ENCODE peak calls at places on chromosomes 12 and 14, in seven cellular contexts. W, I, F, B, X, P and K are unnamed samples.
A peak's percentile ranks its signal among the peaks of the same experiment; 100 is the strongest.

GRCh38 chr12:127966331-127966730 is 300.6 kb upstream of the TMEM132C start:
- DNase-seq in W (no peak), X (no peak), P (no peak), I (no peak), F (no peak), B (no peak), K (no peak)

GRCh38 chr14:57486767-57487379 is 6.8 kb downstream of the CCDC198 start:
- DNase-seq in I (peak; percentile 16), W (peak; percentile 18), F (no peak), P (peak; percentile 25), X (peak; percentile 41), B (no peak), K (peak; percentile 76)

GRCh38 chr14:30214456-30215090 is 286.9 kb upstream of the PRKD1 start:
- DNase-seq in X (peak; percentile 75), F (no peak), W (peak; percentile 8), B (peak; percentile 8), P (peak; percentile 3), I (peak; percentile 46), K (peak; percentile 44)

GRCh38 chr12:52713960-52714886 is 10.9 kb upstream of the KRT77 start:
- DNase-seq in X (no peak), P (peak; percentile 67), B (no peak), I (no peak), F (peak; percentile 79), W (no peak), K (no peak)

GRCh38 chr14:87896393-87897380 is 96.3 kb downstream of the GALC start:
- DNase-seq in F (no peak), P (peak; percentile 35), B (no peak), I (peak; percentile 44), X (peak; percentile 41), W (peak; percentile 24), K (peak; percentile 77)

GRCh38 chr12:97556201-97556824 is 93.7 kb downstream of the RMST start:
- DNase-seq in W (no peak), F (no peak), B (no peak), P (peak; percentile 33), I (no peak), X (peak; percentile 77), K (peak; percentile 96)

GRCh38 chr12:54388214-54389138 is 3.9 kb upstream of the ZNF385A start:
- DNase-seq in X (no peak), W (no peak), B (no peak), P (peak; percentile 60), F (no peak), I (peak; percentile 76), K (no peak)

GRCh38 chr12:95351745-95352144 is 122.2 kb upstream of the METAP2 start:
- DNase-seq in F (no peak), P (no peak), B (no peak), I (peak; percentile 29), W (no peak), X (peak; percentile 31), K (no peak)

GRCh38 chr14:85686908-85687307 is 157.0 kb downstream of the FLRT2 start:
- DNase-seq in P (no peak), I (no peak), B (no peak), X (no peak), F (no peak), W (no peak), K (no peak)

GRCh38 chr12:75877588-75878381 is 153.8 kb downstream of the PHLDA1 start:
- DNase-seq in I (no peak), B (no peak), X (no peak), F (no peak), W (no peak), P (no peak), K (no peak)

GRCh38 chr14:38623661-38624060 is 367.8 kb upstream of the CLEC14A start:
- DNase-seq in B (no peak), I (no peak), P (no peak), F (no peak), X (no peak), W (no peak), K (no peak)

GRCh38 chr14:22602853-22603252 is 4.8 kb downstream of the ABHD4 start:
- DNase-seq in B (no peak), I (no peak), P (no peak), X (no peak), W (no peak), F (no peak), K (no peak)

GRCh38 chr12:49637401-49637800 is 14.0 kb downstream of the PRPF40B start:
- DNase-seq in B (no peak), W (no peak), X (no peak), I (no peak), F (no peak), P (peak; percentile 85), K (no peak)

GRCh38 chr12:96500686-96501085 is 11.3 kb downstream of the CFAP54 start:
- DNase-seq in F (no peak), I (no peak), B (no peak), W (no peak), P (no peak), X (no peak), K (no peak)

GRCh38 chr14:20499881-20500280 is 5.5 kb upstream of the RNASE10 start:
- DNase-seq in B (no peak), W (no peak), F (no peak), P (no peak), X (no peak), I (no peak), K (no peak)

DNA sequence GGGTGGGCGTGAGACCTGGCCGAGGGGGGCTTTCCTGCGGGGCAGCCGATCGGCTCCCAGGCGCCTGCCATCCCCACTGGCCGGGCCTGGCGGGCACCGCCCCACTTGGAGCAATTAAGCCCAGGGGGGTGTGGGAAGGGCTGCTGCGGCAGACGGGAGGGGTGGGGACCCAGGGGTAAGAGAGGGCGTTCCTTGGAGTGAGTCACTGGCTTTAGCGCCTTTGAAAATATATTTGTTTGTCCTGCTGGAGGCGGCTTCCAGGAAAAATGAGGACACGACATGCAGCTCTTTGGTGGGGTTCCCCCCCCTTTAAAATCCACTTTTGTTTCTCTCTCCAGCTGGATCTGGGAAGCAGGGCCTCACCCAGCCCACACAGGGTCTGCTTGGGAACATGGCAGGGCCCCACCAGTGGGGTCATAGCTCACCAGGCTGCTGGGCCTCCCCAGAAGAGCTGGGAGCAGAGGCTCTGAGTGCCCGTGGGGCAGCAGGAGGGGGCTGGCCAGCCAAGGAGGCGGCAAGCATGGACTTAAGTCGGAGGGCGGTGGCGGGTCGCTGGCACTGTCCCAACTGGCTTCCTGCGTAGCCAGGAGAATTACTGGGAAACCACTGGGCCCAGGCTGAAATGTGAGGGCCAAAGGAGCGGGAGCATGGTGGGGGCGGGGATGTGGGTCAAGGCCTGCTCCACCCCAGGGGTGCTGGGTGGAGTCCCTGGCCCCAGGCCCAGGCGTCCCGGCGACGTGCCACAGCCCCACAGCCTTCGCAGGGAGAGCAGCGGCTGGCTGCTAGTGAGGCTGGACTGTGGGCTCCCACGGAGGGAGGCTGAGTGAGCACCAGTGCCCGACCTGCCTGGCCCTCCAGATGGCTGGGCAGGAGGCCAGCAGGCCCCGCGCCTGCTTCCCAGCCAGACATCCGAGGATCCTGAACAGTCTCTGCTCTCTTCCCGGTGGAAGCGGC is 128.0 kb downstream of the RFLNA start:
- DNase-seq in I (peak; percentile 90), F (no peak), P (peak; percentile 97), X (peak; percentile 58), W (peak; percentile 84), B (no peak), K (no peak)
- TF ChIP-seq JUND in I (peak; percentile 91), F (no peak), P (no peak), X (no peak), W (no peak), B (no peak), K (no peak)

DNA sequence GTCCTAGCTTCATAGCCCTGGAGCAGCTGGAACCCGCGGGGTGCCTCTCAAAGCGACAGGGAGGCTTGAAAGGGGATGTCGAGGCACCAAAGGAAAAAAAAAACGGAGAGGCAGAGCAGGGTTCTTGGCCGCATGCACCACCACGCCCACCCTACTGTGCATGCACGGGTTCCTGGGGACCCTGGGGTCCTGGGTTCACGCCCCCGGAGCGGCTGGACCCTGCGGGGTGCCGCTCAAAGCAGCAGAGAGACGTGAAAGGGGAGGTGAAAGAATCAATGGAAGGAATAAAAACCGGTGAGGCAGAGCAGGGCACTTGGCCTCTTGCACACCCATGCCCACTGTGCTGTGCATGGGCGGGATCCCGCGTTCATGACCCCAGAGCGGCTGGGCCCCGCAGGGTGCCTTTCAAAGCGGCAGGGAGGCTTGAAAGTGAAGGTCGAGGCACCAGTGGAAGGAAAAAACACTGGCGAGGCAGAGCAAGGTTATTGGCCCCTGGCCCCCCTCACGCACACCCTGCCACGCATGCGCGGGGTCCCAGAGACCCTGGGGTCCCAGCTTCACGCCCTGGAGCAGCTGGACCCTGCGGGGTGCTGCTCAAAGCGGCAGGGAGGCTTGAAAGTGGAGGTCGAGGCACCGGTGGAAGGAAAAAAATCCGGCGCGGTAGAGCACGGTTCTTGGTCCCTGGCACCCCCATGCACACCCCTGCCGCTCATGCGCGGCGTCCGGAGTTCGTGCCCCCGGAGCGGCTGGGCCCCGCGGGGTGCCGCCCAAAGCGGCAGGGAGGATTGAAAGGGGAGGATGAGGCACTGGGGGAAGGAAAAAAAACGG is 318.5 kb downstream of the ALG10 start:
- DNase-seq in W (no peak), I (no peak), X (no peak), P (no peak), F (no peak), B (no peak), K (no peak)
- TF ChIP-seq JUND in W (no peak), I (no peak), X (no peak), P (no peak), F (no peak), B (no peak), K (no peak)

DNA sequence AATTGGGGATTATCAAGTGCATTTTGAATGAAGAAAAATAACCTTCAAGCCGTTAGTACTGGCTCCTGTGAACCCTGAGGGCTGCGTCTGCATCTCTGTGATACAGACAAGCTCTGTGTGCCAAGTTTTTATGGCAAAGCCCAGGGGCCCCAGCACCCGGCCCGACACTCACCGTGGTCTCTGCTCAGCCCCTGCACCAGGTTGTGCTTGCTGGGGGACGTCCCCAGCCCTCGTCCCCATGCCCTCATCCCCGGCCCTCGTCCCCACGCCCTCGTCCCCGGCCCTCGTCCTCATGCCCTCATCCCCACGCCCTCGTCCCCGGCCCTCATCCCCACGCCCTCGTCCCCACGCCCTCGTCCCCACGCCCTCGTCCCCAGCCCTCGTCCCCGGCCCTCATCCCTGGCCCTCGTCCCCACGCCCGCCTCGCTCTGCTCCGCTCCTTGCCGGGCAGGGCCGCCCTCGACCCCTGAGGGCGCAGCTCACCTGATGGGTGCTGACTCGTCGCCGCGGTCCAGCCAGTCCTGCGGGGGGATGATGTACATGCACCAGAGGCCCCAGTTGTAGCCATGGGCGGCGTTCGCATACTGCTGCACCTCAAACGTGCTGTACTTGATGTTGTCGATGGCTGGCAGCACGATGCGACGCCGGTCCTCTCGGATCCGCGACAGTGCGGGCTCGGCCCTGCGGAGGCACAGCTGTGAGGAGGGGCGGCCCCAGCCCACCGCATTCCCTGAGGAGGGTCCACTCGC is 72.0 kb downstream of the GALNT9 start:
- DNase-seq in B (no peak), F (no peak), X (no peak), P (no peak), W (no peak), I (no peak), K (no peak)
- TF ChIP-seq JUND in B (no peak), F (no peak), X (no peak), P (no peak), W (no peak), I (no peak), K (no peak)

DNA sequence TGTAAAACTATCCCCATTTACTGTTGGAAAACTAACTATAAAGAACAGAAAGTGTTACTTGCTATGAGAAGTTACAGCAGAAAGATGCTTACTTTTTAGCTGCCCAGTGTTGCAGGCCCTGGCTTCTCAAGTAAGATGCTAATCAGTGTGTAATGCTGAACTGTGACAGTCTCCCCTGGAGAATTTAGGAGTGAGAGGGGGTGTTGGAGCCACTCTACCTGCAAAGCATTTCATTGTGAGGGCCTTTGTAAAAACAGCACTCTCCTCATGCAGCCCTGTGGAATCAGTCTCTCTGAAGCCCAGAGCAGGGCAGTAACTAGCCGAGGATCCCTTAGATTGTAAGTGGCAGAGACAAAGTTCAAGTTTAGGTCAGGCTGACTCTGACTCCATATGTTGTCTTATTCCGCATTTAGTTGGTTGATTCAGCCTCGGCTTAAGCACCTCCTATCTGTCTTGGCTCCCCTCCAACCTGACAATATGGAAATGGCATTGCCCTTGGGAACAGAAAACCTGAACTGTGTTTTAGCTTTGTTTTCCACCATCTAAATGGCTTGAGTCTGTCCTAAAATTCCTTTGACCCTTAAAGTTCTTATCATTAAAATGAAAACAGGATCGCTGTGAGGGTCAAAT is 141.3 kb downstream of the PRKCH start:
- DNase-seq in F (peak; percentile 45), B (no peak), X (peak; percentile 54), P (peak; percentile 70), W (no peak), I (peak; percentile 58), K (peak; percentile 28)
- TF ChIP-seq JUND in F (no peak), B (no peak), X (no peak), P (peak; percentile 4), W (no peak), I (no peak), K (no peak)